ENCODE peak calls at places on chromosomes 2 and 18, in nine cellular contexts. One of them, this sample, is unnamed.

GRCh38 chr2:29663266-29663665 is 258.1 kb downstream of the ALK start:
- DNase-seq in kidney epithelial cell: no peak
- DNase-seq in fibroblast of lung: peak
- DNase-seq in bronchial epithelial cell: peak
- DNase-seq in brain microvascular endothelial cell: peak
- DNase-seq in fibroblast of mammary gland: peak
- DNase-seq in uterus: no peak
- DNase-seq in heart left ventricle: no peak
- DNase-seq in pancreas: no peak
- DNase-seq in this sample: no peak

GRCh38 chr2:113686537-113686936 is 59.5 kb downstream of the RABL2A start:
- DNase-seq in kidney epithelial cell: peak
- DNase-seq in fibroblast of lung: no peak
- DNase-seq in bronchial epithelial cell: peak
- DNase-seq in brain microvascular endothelial cell: peak
- DNase-seq in fibroblast of mammary gland: peak
- DNase-seq in uterus: no peak
- DNase-seq in heart left ventricle: no peak
- DNase-seq in pancreas: no peak
- DNase-seq in this sample: no peak

GRCh38 chr2:211144078-211144477 is 587.7 kb downstream of the CPS1 start:
- DNase-seq in kidney epithelial cell: peak
- DNase-seq in fibroblast of lung: peak
- DNase-seq in bronchial epithelial cell: peak
- DNase-seq in brain microvascular endothelial cell: no peak
- DNase-seq in fibroblast of mammary gland: peak
- DNase-seq in uterus: no peak
- DNase-seq in heart left ventricle: no peak
- DNase-seq in pancreas: no peak
- DNase-seq in this sample: no peak

GRCh38 chr2:44560961-44561360 is 199.2 kb downstream of the CAMKMT start:
- DNase-seq in kidney epithelial cell: no peak
- DNase-seq in fibroblast of lung: no peak
- DNase-seq in bronchial epithelial cell: peak
- DNase-seq in brain microvascular endothelial cell: no peak
- DNase-seq in fibroblast of mammary gland: no peak
- DNase-seq in uterus: no peak
- DNase-seq in heart left ventricle: no peak
- DNase-seq in pancreas: no peak
- DNase-seq in this sample: no peak

GRCh38 chr2:42359894-42360483 is 1.0 kb downstream of the COX7A2L start:
- DNase-seq in kidney epithelial cell: no peak
- DNase-seq in fibroblast of lung: peak
- DNase-seq in bronchial epithelial cell: peak
- DNase-seq in brain microvascular endothelial cell: no peak
- DNase-seq in fibroblast of mammary gland: peak
- DNase-seq in uterus: no peak
- DNase-seq in heart left ventricle: no peak
- DNase-seq in pancreas: no peak
- DNase-seq in this sample: peak

GRCh38 chr18:23667114-23667513 is 4.4 kb upstream of the ANKRD29 start:
- DNase-seq in kidney epithelial cell: no peak
- DNase-seq in fibroblast of lung: no peak
- DNase-seq in bronchial epithelial cell: no peak
- DNase-seq in brain microvascular endothelial cell: no peak
- DNase-seq in fibroblast of mammary gland: no peak
- DNase-seq in uterus: no peak
- DNase-seq in heart left ventricle: no peak
- DNase-seq in pancreas: no peak
- DNase-seq in this sample: no peak

GRCh38 chr2:148023861-148024260 is 3.0 kb downstream of the MBD5 start:
- DNase-seq in kidney epithelial cell: no peak
- DNase-seq in fibroblast of lung: no peak
- DNase-seq in bronchial epithelial cell: no peak
- DNase-seq in brain microvascular endothelial cell: no peak
- DNase-seq in fibroblast of mammary gland: no peak
- DNase-seq in uterus: no peak
- DNase-seq in heart left ventricle: no peak
- DNase-seq in pancreas: no peak
- DNase-seq in this sample: no peak

GRCh38 chr18:65936678-65937077 is 185.9 kb downstream of the CDH7 start:
- DNase-seq in kidney epithelial cell: no peak
- DNase-seq in fibroblast of lung: no peak
- DNase-seq in bronchial epithelial cell: peak
- DNase-seq in brain microvascular endothelial cell: no peak
- DNase-seq in fibroblast of mammary gland: no peak
- DNase-seq in uterus: no peak
- DNase-seq in heart left ventricle: no peak
- DNase-seq in pancreas: no peak
- DNase-seq in this sample: no peak

GRCh38 chr2:240564571-240565266 is 3.6 kb upstream of the RNPEPL1 start:
- DNase-seq in kidney epithelial cell: no peak
- DNase-seq in fibroblast of lung: no peak
- DNase-seq in bronchial epithelial cell: peak
- DNase-seq in brain microvascular endothelial cell: no peak
- DNase-seq in fibroblast of mammary gland: no peak
- DNase-seq in uterus: no peak
- DNase-seq in heart left ventricle: no peak
- DNase-seq in pancreas: no peak
- DNase-seq in this sample: peak

DNA sequence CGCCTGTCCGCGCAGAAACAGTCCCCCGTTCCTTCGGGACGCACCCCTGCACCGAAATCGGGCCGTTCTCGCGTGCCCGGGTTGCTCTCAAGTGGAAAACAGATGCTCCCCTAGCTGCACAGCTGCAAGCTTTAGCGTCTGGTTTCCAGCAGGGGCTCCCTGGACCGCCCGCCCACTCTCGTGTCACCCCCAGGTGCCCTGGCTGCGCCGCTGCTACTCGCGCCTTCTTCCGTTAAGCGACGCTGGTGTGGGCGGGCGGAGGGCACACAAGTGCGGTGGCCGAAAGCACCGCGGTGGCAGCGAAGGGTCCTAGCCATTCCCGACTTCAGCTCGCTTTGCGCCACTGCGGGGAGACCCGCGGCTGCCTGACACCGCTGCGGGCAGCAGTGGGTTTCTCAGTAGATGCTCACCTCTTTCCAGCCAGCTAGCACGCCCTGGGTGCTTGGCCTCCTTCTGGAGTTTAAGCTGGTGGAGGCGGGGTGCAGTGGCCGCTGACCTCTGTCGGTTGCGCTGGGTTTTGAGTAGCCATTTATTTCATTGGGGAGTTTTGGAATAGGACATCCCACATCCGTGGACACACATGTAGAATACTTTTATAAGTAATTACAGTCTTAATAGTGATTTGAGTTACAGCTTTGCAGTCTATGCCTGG is 806 bp downstream of the ZNF407 start:
- DNase-seq in kidney epithelial cell: no peak
- DNase-seq in fibroblast of lung: peak
- DNase-seq in bronchial epithelial cell: peak
- DNase-seq in brain microvascular endothelial cell: peak
- DNase-seq in fibroblast of mammary gland: peak
- DNase-seq in uterus: no peak
- DNase-seq in heart left ventricle: peak
- DNase-seq in pancreas: peak
- DNase-seq in this sample: no peak
- TF ChIP-seq CTCF in kidney epithelial cell: peak
- TF ChIP-seq CTCF in fibroblast of lung: peak
- TF ChIP-seq CTCF in bronchial epithelial cell: peak
- TF ChIP-seq CTCF in brain microvascular endothelial cell: peak
- TF ChIP-seq CTCF in fibroblast of mammary gland: no peak
- TF ChIP-seq CTCF in uterus: peak
- TF ChIP-seq CTCF in heart left ventricle: no peak
- TF ChIP-seq CTCF in pancreas: no peak
- TF ChIP-seq CTCF in this sample: peak

GRCh38 chr18:44799422-44800421 is 119.0 kb downstream of the SETBP1 start:
- DNase-seq in kidney epithelial cell: peak
- DNase-seq in fibroblast of lung: no peak
- DNase-seq in bronchial epithelial cell: no peak
- DNase-seq in brain microvascular endothelial cell: no peak
- DNase-seq in fibroblast of mammary gland: no peak
- DNase-seq in uterus: no peak
- DNase-seq in heart left ventricle: no peak
- DNase-seq in pancreas: no peak
- DNase-seq in this sample: no peak

GRCh38 chr18:44802508-44802907 is 121.8 kb downstream of the SETBP1 start:
- DNase-seq in kidney epithelial cell: no peak
- DNase-seq in fibroblast of lung: peak
- DNase-seq in bronchial epithelial cell: peak
- DNase-seq in brain microvascular endothelial cell: no peak
- DNase-seq in fibroblast of mammary gland: peak
- DNase-seq in uterus: no peak
- DNase-seq in heart left ventricle: no peak
- DNase-seq in pancreas: no peak
- DNase-seq in this sample: no peak

GRCh38 chr18:44803019-44803650 is 122.4 kb downstream of the SETBP1 start:
- DNase-seq in kidney epithelial cell: no peak
- DNase-seq in fibroblast of lung: peak
- DNase-seq in bronchial epithelial cell: no peak
- DNase-seq in brain microvascular endothelial cell: peak
- DNase-seq in fibroblast of mammary gland: peak
- DNase-seq in uterus: peak
- DNase-seq in heart left ventricle: no peak
- DNase-seq in pancreas: no peak
- DNase-seq in this sample: no peak

GRCh38 chr18:44804033-44804432 is 123.3 kb downstream of the SETBP1 start:
- DNase-seq in kidney epithelial cell: no peak
- DNase-seq in fibroblast of lung: peak
- DNase-seq in bronchial epithelial cell: peak
- DNase-seq in brain microvascular endothelial cell: no peak
- DNase-seq in fibroblast of mammary gland: peak
- DNase-seq in uterus: no peak
- DNase-seq in heart left ventricle: no peak
- DNase-seq in pancreas: no peak
- DNase-seq in this sample: no peak

GRCh38 chr18:44801796-44802195 is 121.1 kb downstream of the SETBP1 start:
- DNase-seq in kidney epithelial cell: no peak
- DNase-seq in fibroblast of lung: no peak
- DNase-seq in bronchial epithelial cell: no peak
- DNase-seq in brain microvascular endothelial cell: no peak
- DNase-seq in fibroblast of mammary gland: no peak
- DNase-seq in uterus: no peak
- DNase-seq in heart left ventricle: no peak
- DNase-seq in pancreas: no peak
- DNase-seq in this sample: no peak
- TF ChIP-seq CTCF in kidney epithelial cell: no peak
- TF ChIP-seq CTCF in fibroblast of lung: no peak
- TF ChIP-seq CTCF in bronchial epithelial cell: no peak
- TF ChIP-seq CTCF in brain microvascular endothelial cell: no peak
- TF ChIP-seq CTCF in fibroblast of mammary gland: no peak
- TF ChIP-seq CTCF in uterus: no peak
- TF ChIP-seq CTCF in heart left ventricle: no peak
- TF ChIP-seq CTCF in pancreas: no peak
- TF ChIP-seq CTCF in this sample: no peak

DNA sequence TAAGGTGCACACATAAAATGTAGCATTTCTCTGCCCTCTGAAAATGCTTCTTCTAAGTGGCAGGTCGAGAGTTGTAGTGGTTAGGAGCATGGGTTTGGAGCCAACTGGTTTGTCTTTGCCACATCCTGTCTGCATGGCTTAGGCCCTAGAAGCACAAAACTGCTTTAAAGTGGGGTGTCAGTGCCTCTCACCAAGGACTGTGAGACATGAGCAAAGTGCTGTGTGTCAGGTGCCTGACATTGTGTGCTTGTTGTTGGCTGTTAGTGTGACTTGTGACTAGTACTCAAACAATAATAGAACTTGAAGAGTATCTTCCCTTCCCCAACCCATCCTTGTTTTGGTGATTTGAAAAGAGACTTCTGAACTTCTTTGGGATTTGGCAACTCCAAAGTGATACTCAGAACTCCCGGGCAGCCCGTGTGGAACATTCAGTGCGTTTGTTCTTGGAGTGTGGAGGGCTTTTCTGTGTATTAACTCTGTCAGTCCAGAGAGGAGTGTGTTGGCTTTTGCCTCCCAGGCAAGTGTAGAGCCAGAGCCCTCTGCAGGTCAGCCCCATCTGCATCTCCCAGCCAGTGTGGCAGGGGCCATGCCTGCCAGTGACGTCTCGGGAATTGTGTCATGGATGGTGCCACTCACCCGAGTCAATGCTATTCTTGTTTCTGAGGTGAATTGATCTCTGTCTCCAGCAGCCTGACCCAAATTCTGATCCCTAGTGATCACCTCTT is 5.0 kb downstream of the MGAT5 start:
- DNase-seq in kidney epithelial cell: no peak
- DNase-seq in fibroblast of lung: no peak
- DNase-seq in bronchial epithelial cell: no peak
- DNase-seq in brain microvascular endothelial cell: no peak
- DNase-seq in fibroblast of mammary gland: no peak
- DNase-seq in uterus: no peak
- DNase-seq in heart left ventricle: no peak
- DNase-seq in pancreas: no peak
- DNase-seq in this sample: no peak
- TF ChIP-seq CTCF in kidney epithelial cell: no peak
- TF ChIP-seq CTCF in fibroblast of lung: no peak
- TF ChIP-seq CTCF in bronchial epithelial cell: no peak
- TF ChIP-seq CTCF in brain microvascular endothelial cell: no peak
- TF ChIP-seq CTCF in fibroblast of mammary gland: no peak
- TF ChIP-seq CTCF in uterus: no peak
- TF ChIP-seq CTCF in heart left ventricle: peak
- TF ChIP-seq CTCF in pancreas: no peak
- TF ChIP-seq CTCF in this sample: no peak

DNA sequence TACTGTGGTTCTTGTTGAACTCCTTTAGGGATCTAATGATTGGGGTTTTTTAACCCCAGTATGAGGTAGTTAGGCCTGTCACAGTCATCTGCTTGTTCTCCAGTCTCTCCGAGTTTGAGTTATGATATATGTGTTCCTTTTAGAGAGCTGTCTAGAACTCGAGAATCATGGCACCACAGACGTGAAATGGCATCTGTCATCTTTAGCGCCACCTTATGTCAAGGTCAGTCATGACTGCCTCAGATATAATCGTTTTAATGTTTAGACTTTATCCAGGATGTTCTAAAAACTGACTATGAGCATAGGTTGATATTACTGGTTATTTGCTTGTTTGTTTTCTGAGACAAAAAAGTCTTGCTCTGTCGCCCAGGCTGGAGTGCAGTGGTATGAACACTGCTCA is 112.2 kb downstream of the CEP192 start:
- DNase-seq in kidney epithelial cell: no peak
- DNase-seq in fibroblast of lung: no peak
- DNase-seq in bronchial epithelial cell: no peak
- DNase-seq in brain microvascular endothelial cell: no peak
- DNase-seq in fibroblast of mammary gland: peak
- DNase-seq in uterus: no peak
- DNase-seq in heart left ventricle: no peak
- DNase-seq in pancreas: no peak
- DNase-seq in this sample: no peak
- TF ChIP-seq CTCF in kidney epithelial cell: peak
- TF ChIP-seq CTCF in fibroblast of lung: peak
- TF ChIP-seq CTCF in bronchial epithelial cell: peak
- TF ChIP-seq CTCF in brain microvascular endothelial cell: peak
- TF ChIP-seq CTCF in fibroblast of mammary gland: peak
- TF ChIP-seq CTCF in uterus: no peak
- TF ChIP-seq CTCF in heart left ventricle: peak
- TF ChIP-seq CTCF in pancreas: no peak
- TF ChIP-seq CTCF in this sample: peak

GRCh38 chr2:124810132-124810531 is 785.0 kb downstream of the CNTNAP5 start:
- DNase-seq in kidney epithelial cell: no peak
- DNase-seq in fibroblast of lung: peak
- DNase-seq in bronchial epithelial cell: peak
- DNase-seq in brain microvascular endothelial cell: no peak
- DNase-seq in fibroblast of mammary gland: no peak
- DNase-seq in uterus: no peak
- DNase-seq in heart left ventricle: no peak
- DNase-seq in pancreas: no peak
- DNase-seq in this sample: no peak
- TF ChIP-seq CTCF in kidney epithelial cell: no peak
- TF ChIP-seq CTCF in fibroblast of lung: no peak
- TF ChIP-seq CTCF in bronchial epithelial cell: no peak
- TF ChIP-seq CTCF in brain microvascular endothelial cell: no peak
- TF ChIP-seq CTCF in fibroblast of mammary gland: no peak
- TF ChIP-seq CTCF in uterus: no peak
- TF ChIP-seq CTCF in heart left ventricle: peak
- TF ChIP-seq CTCF in pancreas: no peak
- TF ChIP-seq CTCF in this sample: no peak